ENCODE peak calls at places on chromosomes 12 and 14, in ten cellular contexts. N is stimulated activated CD4-positive, alpha-beta T cell treated with anti-CD3 and anti-CD28 coated beads, TNF-alpha, amount 100 ng/mL, for 4 hours; H is amniotic stem cell; D is astrocyte of the spinal cord; C is BJ; K is naive thymus-derived CD8-positive, alpha-beta T cell; A is psoas muscle; E is NCI-H526 treated with DMSO at 0.1 percent for 48 hours; R is activated T-helper 1 cell treated with anti-CD3 and anti-CD28 coated beads, Interleukin-2, amount 50 U/mL, for 16 hours; U is activated CD8-positive, alpha-beta memory T cell treated with anti-CD3 and anti-CD28 coated beads, Interleukin-2, amount 50 U/mL, for 48 hours. G is an unnamed sample.

GRCh38 chr12:103841690-103842584 is 903 bp upstream of the NT5DC3 start:
- DNase-seq in A (peak), U (peak), H (peak), R (no peak), E (peak), D (peak), N (no peak), C (peak), K (peak), G (peak)

GRCh38 chr12:39935275-39935674 is 170.6 kb downstream of the SLC2A13 start:
- DNase-seq in A (no peak), N (no peak), D (peak), C (no peak), R (no peak), K (no peak), H (peak), U (no peak), E (no peak), G (no peak)

GRCh38 chr12:121438905-121439304 is 39.0 kb downstream of the RNF34 start:
- DNase-seq in R (no peak), A (no peak), E (no peak), K (no peak), C (no peak), D (no peak), N (no peak), H (no peak), U (no peak), G (no peak)

GRCh38 chr14:72741836-72742681 is 151.8 kb downstream of the DPF3 start:
- DNase-seq in K (no peak), A (no peak), N (no peak), R (no peak), H (no peak), U (peak), C (no peak), D (no peak), E (no peak), G (no peak)

GRCh38 chr14:93686313-93686712 is 102.0 kb downstream of the PRIMA1 start:
- DNase-seq in H (no peak), U (no peak), A (no peak), C (no peak), R (no peak), K (no peak), E (no peak), N (no peak), D (no peak), G (no peak)

GRCh38 chr14:58464652-58465051 is 37.1 kb downstream of the KIAA0586 start:
- DNase-seq in R (no peak), C (no peak), A (no peak), K (no peak), U (no peak), N (no peak), E (no peak), H (no peak), D (no peak), G (no peak)

GRCh38 chr14:36520601-36521525 is 831 bp upstream of the NKX2-1 start:
- DNase-seq in H (peak), K (no peak), A (no peak), E (peak), N (no peak), R (no peak), U (peak), C (no peak), D (peak), G (peak)

GRCh38 chr12:30794020-30794419 is 39.3 kb upstream of the CAPRIN2 start:
- DNase-seq in U (no peak), E (no peak), H (no peak), R (no peak), K (no peak), D (no peak), C (no peak), N (no peak), A (no peak), G (no peak)

GRCh38 chr14:91380610-91381371 is 36.8 kb downstream of the CCDC88C start:
- DNase-seq in R (no peak), N (no peak), H (no peak), C (no peak), K (no peak), A (peak), U (no peak), D (peak), E (peak), G (no peak)

GRCh38 chr12:51865470-51865745 is 16.9 kb upstream of the FIGNL2 start:
- DNase-seq in E (no peak), H (no peak), N (no peak), R (no peak), D (no peak), K (no peak), A (peak), U (no peak), C (no peak), G (no peak)

GRCh38 chr12:97465012-97465345 is 2.4 kb downstream of the RMST start:
- DNase-seq in A (no peak), R (no peak), K (no peak), N (no peak), H (no peak), E (no peak), U (no peak), C (no peak), D (no peak), G (no peak)

GRCh38 chr12:81146228-81147225 is 68.6 kb downstream of the ACSS3 start:
- DNase-seq in C (no peak), H (no peak), A (no peak), K (no peak), E (peak), R (no peak), U (no peak), D (no peak), N (no peak), G (no peak)

GRCh38 chr12:72276212-72276865 is 4.2 kb downstream of the TRHDE start:
- DNase-seq in A (no peak), N (no peak), K (no peak), R (no peak), D (peak), H (no peak), C (no peak), E (no peak), U (no peak), G (no peak)

GRCh38 chr14:70188292-70188607 is 501 bp downstream of the SLC8A3 start:
- DNase-seq in N (no peak), R (no peak), K (no peak), H (no peak), U (peak), E (no peak), C (no peak), A (peak), D (no peak), G (peak)

GRCh38 chr12:104136577-104136976 is 1.4 kb downstream of the NFYB start:
- DNase-seq in C (no peak), A (no peak), K (no peak), R (no peak), N (no peak), E (peak), H (no peak), D (peak), U (no peak), G (peak)

GRCh38 chr12:46549527-46550265 is 177.1 kb upstream of the SLC38A2 start:
- DNase-seq in A (no peak), C (no peak), N (peak), D (peak), U (peak), E (no peak), H (peak), R (no peak), K (no peak), G (peak)

GRCh38 chr14:98955741-98956070 is 316.3 kb downstream of the BCL11B start:
- DNase-seq in U (peak), H (no peak), N (no peak), R (no peak), K (no peak), D (no peak), E (no peak), A (no peak), C (no peak), G (no peak)

GRCh38 chr14:95453713-95453980 is 62.8 kb downstream of the SYNE3 start:
- DNase-seq in E (no peak), D (no peak), A (no peak), R (no peak), K (no peak), C (no peak), N (no peak), U (no peak), H (no peak), G (no peak)

G was measured in SJSA1.